ENCODE peak calls at places on chromosomes 5 and 9, in six cellular contexts. Y is GM23338, Q is neuronal stem cell, S is endothelial cell of umbilical vein, B is H9, K is neural progenitor cell. C is an unnamed sample.

GRCh38 chr5:94649874-94650273 is 31.4 kb downstream of the SLF1 start:
- DNase-seq in K (no peak), Q (no peak), B (no peak), Y (no peak), S (no peak), C (no peak)

GRCh38 chr9:91039125-91039834 is 237.7 kb downstream of the SYK start:
- DNase-seq in Y (no peak), K (no peak), B (no peak), S (no peak), Q (no peak), C (no peak)

GRCh38 chr5:77893225-77893860 is 117.2 kb upstream of the TBCA start:
- DNase-seq in B (no peak), Q (no peak), S (peak; percentile 87), Y (no peak), K (no peak), C (peak; percentile 97)

GRCh38 chr9:93820667-93821306 is 134.4 kb downstream of the BARX1 start:
- DNase-seq in Q (no peak), K (peak; percentile 49), B (peak; percentile 63), S (no peak), Y (peak; percentile 77), C (no peak)

GRCh38 chr5:71456362-71456743 is 902 bp downstream of the BDP1 start:
- DNase-seq in S (no peak), Y (no peak), Q (no peak), B (no peak), K (no peak), C (peak; percentile 35)

GRCh38 chr5:179284751-179285191 is 60.5 kb downstream of the ADAMTS2 start:
- DNase-seq in Q (no peak), K (no peak), B (no peak), S (no peak), Y (no peak), C (no peak)

GRCh38 chr5:102036927-102037326 is 259.2 kb downstream of the SLCO4C1 start:
- DNase-seq in B (no peak), Q (no peak), K (no peak), S (no peak), Y (no peak), C (no peak)

GRCh38 chr5:168916266-168916665 is 337.1 kb upstream of the PANK3 start:
- DNase-seq in Y (peak; percentile 60), Q (no peak), S (no peak), B (peak; percentile 76), K (no peak), C (peak; percentile 70)

GRCh38 chr5:6411141-6411540 is 32.8 kb upstream of the MED10 start:
- DNase-seq in Q (no peak), S (no peak), K (no peak), Y (no peak), B (no peak), C (no peak)

GRCh38 chr9:27339661-27340295 is 42.8 kb upstream of the EQTN start:
- DNase-seq in Q (no peak), S (no peak), Y (no peak), K (no peak), B (no peak), C (no peak)

GRCh38 chr9:109742759-109743388 is 37.1 kb upstream of the PALM2AKAP2 start:
- DNase-seq in B (no peak), Y (peak; percentile 44), Q (no peak), K (peak; percentile 62), S (no peak), C (peak; percentile 63)

GRCh38 chr9:8365029-8365428 is 565.5 kb upstream of the DMAC1 start:
- DNase-seq in Y (no peak), B (no peak), S (peak; percentile 94), Q (no peak), K (no peak), C (no peak)

DNA sequence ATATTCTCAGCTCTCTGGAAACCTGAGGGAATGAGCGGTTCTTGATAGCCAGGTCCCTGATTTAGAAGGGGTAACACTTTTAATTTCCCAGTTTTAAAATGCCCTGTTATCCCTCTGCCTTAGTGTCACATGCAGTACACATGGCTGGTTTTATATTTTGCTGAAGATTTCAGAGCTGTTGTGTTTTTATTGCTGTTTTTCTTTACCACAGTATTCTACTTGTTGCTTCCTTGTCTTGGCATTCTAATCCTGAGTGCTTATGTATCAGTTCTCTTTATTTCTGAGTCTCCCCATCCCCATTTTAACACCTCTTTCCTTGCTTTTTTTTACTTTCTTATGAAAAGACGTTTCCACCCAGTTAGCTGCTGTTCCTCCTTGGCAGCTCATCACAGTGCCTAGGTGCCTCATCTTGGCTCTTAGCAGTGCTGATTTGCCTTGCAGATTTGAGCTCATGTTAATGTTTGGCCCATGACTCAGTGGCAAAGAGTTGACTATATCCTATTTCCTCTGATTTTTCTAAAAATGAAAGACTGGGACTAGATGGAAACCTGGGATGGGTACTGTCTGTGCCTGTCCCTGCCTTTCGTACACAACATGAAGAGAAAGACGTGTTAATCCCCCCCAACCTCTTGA is 3.7 kb downstream of the MTRR start:
- DNase-seq in B (no peak), Q (no peak), K (no peak), S (no peak), Y (no peak), C (peak; percentile 47)
- H3K4me2 ChIP-seq in B (no peak overlapping the region), Q (no peak overlapping the region), K (no peak overlapping the region), S (no peak overlapping the region), Y (no peak overlapping the region), C (no peak overlapping the region)

GRCh38 chr5:131505237-131505908 is 129.7 kb downstream of the RAPGEF6 start:
- DNase-seq in Q (no peak), K (no peak), B (no peak), Y (no peak), S (peak; percentile 82), C (peak; percentile 10)
- H3K27ac ChIP-seq in Q (no peak overlapping the region), K (no peak overlapping the region), B (no peak overlapping the region), Y (no peak overlapping the region), S (peak overlapping the region; percentile 37), C (no peak overlapping the region)

GRCh38 chr5:1917830-1918487 is 35.2 kb upstream of the IRX4 start:
- DNase-seq in Q (no peak), Y (no peak), B (no peak), K (no peak), S (no peak), C (no peak)

GRCh38 chr5:1918488-1919208 is 35.9 kb upstream of the IRX4 start:
- DNase-seq in Q (no peak), Y (no peak), B (no peak), K (no peak), S (no peak), C (no peak)

GRCh38 chr5:1919750-1920149 is 37.0 kb upstream of the IRX4 start:
- DNase-seq in K (no peak), S (no peak), Q (no peak), Y (no peak), B (no peak), C (no peak)

GRCh38 chr5:1921711-1922110 is 39.0 kb upstream of the IRX4 start:
- DNase-seq in Q (no peak), Y (no peak), B (no peak), K (no peak), S (no peak), C (no peak)

GRCh38 chr5:1919209-1919566 is 36.5 kb upstream of the IRX4 start:
- DNase-seq in K (no peak), S (no peak), B (no peak), Y (no peak), Q (no peak), C (no peak)
- H3K4me2 ChIP-seq in K (no peak overlapping the region), S (no peak overlapping the region), B (no peak overlapping the region), Y (no peak overlapping the region), Q (no peak overlapping the region), C (no peak overlapping the region)

GRCh38 chr9:134750450-134751155 is 109.0 kb downstream of the COL5A1 start:
- DNase-seq in Q (no peak), S (no peak), Y (no peak), B (no peak), K (no peak), C (no peak)

GRCh38 chr9:134755221-134755907 is 113.8 kb downstream of the COL5A1 start:
- DNase-seq in S (no peak), Y (no peak), B (no peak), K (no peak), Q (no peak), C (no peak)

GRCh38 chr9:134753191-134753590 is 111.6 kb downstream of the COL5A1 start:
- DNase-seq in B (no peak), Y (no peak), K (no peak), Q (no peak), S (no peak), C (no peak)

GRCh38 chr9:134751630-134752029 is 110.0 kb downstream of the COL5A1 start:
- DNase-seq in B (no peak), Y (no peak), K (no peak), Q (no peak), S (no peak), C (no peak)

GRCh38 chr9:134752476-134752875 is 110.9 kb downstream of the COL5A1 start:
- DNase-seq in Q (no peak), Y (no peak), K (no peak), S (no peak), B (no peak), C (no peak)
- H3K27ac ChIP-seq in Q (no peak overlapping the region), Y (no peak overlapping the region), K (no peak overlapping the region), S (no peak overlapping the region), B (no peak overlapping the region), C (no peak overlapping the region)

GRCh38 chr9:108466238-108466637 is 389.5 kb downstream of the ACTL7B start:
- DNase-seq in Y (no peak), K (no peak), S (no peak), B (no peak), Q (no peak), C (no peak)

GRCh38 chr9:108467653-108468324 is 388.0 kb downstream of the ACTL7B start:
- DNase-seq in Q (no peak), Y (no peak), K (no peak), B (no peak), S (no peak), C (peak; percentile 86)

GRCh38 chr9:108469654-108470053 is 386.1 kb downstream of the ACTL7B start:
- DNase-seq in K (no peak), S (peak; percentile 31), B (no peak), Q (no peak), Y (no peak), C (peak; percentile 81)

GRCh38 chr9:108463927-108464606 is 391.7 kb downstream of the ACTL7B start:
- DNase-seq in S (no peak), Y (no peak), B (no peak), Q (no peak), K (no peak), C (peak; percentile 51)

DNA sequence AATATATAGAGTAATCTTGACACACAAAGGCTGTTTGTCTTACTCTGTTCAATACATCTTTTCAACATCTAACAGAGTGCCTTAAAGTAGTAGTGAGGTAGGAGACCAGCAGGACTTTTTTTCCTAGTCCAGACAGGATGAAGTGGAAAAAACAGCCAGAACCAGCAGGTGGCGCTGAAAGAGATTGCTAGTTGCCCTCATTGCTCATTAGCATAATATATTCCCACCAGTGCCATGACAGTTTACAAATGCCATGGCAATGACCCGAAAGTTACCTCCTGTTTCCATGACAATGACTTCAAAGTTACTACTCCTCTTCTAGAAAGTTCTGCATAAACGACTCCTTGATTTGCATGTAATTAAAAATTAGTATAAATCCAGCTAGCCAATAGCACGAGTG is 387.4 kb downstream of the ACTL7B start:
- DNase-seq in Q (no peak), Y (peak; percentile 82), K (peak; percentile 48), S (peak; percentile 36), B (peak; percentile 51), C (peak; percentile 66)
- H3K4me2 ChIP-seq in Q (no peak overlapping the region), Y (no peak overlapping the region), K (no peak overlapping the region), S (no peak overlapping the region), B (no peak overlapping the region), C (peak overlapping the region; percentile 74)

GRCh38 chr9:21692390-21692789 is 110.0 kb upstream of the MTAP start:
- DNase-seq in S (no peak), Y (no peak), Q (no peak), B (no peak), K (no peak), C (no peak)
- H3K27ac ChIP-seq in S (no peak overlapping the region), Y (no peak overlapping the region), Q (no peak overlapping the region), B (no peak overlapping the region), K (no peak overlapping the region), C (no peak overlapping the region)

C was measured in GM23248.